ENCODE peak calls at places on chromosomes 7 and 10, in eight cellular contexts. One of them, this sample, is unnamed.

GRCh38 chr7:49773939-49774458 is 561 bp downstream of the VWC2 start:
- DNase-seq in endodermal cell: no peak
- DNase-seq in IMR-90: no peak
- DNase-seq in endothelial cell of umbilical vein: no peak
- DNase-seq in lower lobe of right lung: no peak
- DNase-seq in left ventricle myocardium inferior: no peak
- DNase-seq in ovary: peak; percentile 54
- DNase-seq in colonic mucosa: no peak
- DNase-seq in this sample: no peak

GRCh38 chr10:132743925-132744490 is 41.9 kb downstream of the NKX6-2 start:
- DNase-seq in endodermal cell: no peak
- DNase-seq in IMR-90: peak; percentile 49
- DNase-seq in endothelial cell of umbilical vein: no peak
- DNase-seq in lower lobe of right lung: no peak
- DNase-seq in left ventricle myocardium inferior: no peak
- DNase-seq in ovary: no peak
- DNase-seq in colonic mucosa: no peak
- DNase-seq in this sample: peak; percentile 62

GRCh38 chr10:50291261-50291850 is 40.0 kb upstream of the ASAH2 start:
- DNase-seq in endodermal cell: no peak
- DNase-seq in IMR-90: peak; percentile 23
- DNase-seq in endothelial cell of umbilical vein: peak; percentile 18
- DNase-seq in lower lobe of right lung: no peak
- DNase-seq in left ventricle myocardium inferior: no peak
- DNase-seq in ovary: no peak
- DNase-seq in colonic mucosa: no peak
- DNase-seq in this sample: peak; percentile 43

GRCh38 chr10:72079356-72079755 is 9.0 kb downstream of the SPOCK2 start:
- DNase-seq in endodermal cell: no peak
- DNase-seq in IMR-90: no peak
- DNase-seq in endothelial cell of umbilical vein: no peak
- DNase-seq in lower lobe of right lung: no peak
- DNase-seq in left ventricle myocardium inferior: no peak
- DNase-seq in ovary: no peak
- DNase-seq in colonic mucosa: no peak
- DNase-seq in this sample: no peak

GRCh38 chr10:61567729-61568128 is 95.0 kb upstream of the CABCOCO1 start:
- DNase-seq in endodermal cell: no peak
- DNase-seq in IMR-90: no peak
- DNase-seq in endothelial cell of umbilical vein: no peak
- DNase-seq in lower lobe of right lung: no peak
- DNase-seq in left ventricle myocardium inferior: no peak
- DNase-seq in ovary: no peak
- DNase-seq in colonic mucosa: no peak
- DNase-seq in this sample: no peak

GRCh38 chr10:110600487-110601101 is 33.1 kb downstream of the SMC3 start:
- DNase-seq in endodermal cell: peak; percentile 74
- DNase-seq in IMR-90: peak; percentile 71
- DNase-seq in endothelial cell of umbilical vein: peak; percentile 80
- DNase-seq in lower lobe of right lung: no peak
- DNase-seq in left ventricle myocardium inferior: no peak
- DNase-seq in ovary: no peak
- DNase-seq in colonic mucosa: no peak
- DNase-seq in this sample: peak; percentile 69

GRCh38 chr10:22693371-22693784 is 21.0 kb downstream of the PIP4K2A start:
- DNase-seq in endodermal cell: no peak
- DNase-seq in IMR-90: peak; percentile 84
- DNase-seq in endothelial cell of umbilical vein: no peak
- DNase-seq in lower lobe of right lung: no peak
- DNase-seq in left ventricle myocardium inferior: no peak
- DNase-seq in ovary: no peak
- DNase-seq in colonic mucosa: no peak
- DNase-seq in this sample: peak; percentile 69

GRCh38 chr7:20784311-20785210 is 2.1 kb downstream of the SP8 start:
- DNase-seq in endodermal cell: peak; percentile 88
- DNase-seq in IMR-90: no peak
- DNase-seq in endothelial cell of umbilical vein: peak; percentile 21
- DNase-seq in lower lobe of right lung: no peak
- DNase-seq in left ventricle myocardium inferior: no peak
- DNase-seq in ovary: no peak
- DNase-seq in colonic mucosa: no peak
- DNase-seq in this sample: no peak

GRCh38 chr7:96996937-96997511 is 8.3 kb upstream of the DLX6 start:
- DNase-seq in endodermal cell: no peak
- DNase-seq in IMR-90: no peak
- DNase-seq in endothelial cell of umbilical vein: no peak
- DNase-seq in lower lobe of right lung: no peak
- DNase-seq in left ventricle myocardium inferior: no peak
- DNase-seq in ovary: no peak
- DNase-seq in colonic mucosa: no peak
- DNase-seq in this sample: no peak

GRCh38 chr10:79318369-79318768 is 28.9 kb upstream of the PPIF start:
- DNase-seq in endodermal cell: no peak
- DNase-seq in IMR-90: no peak
- DNase-seq in endothelial cell of umbilical vein: no peak
- DNase-seq in lower lobe of right lung: peak; percentile 32
- DNase-seq in left ventricle myocardium inferior: no peak
- DNase-seq in ovary: peak; percentile 12
- DNase-seq in colonic mucosa: no peak
- DNase-seq in this sample: no peak

GRCh38 chr7:128913856-128914565 is 3.5 kb upstream of the KCP start:
- DNase-seq in endodermal cell: peak; percentile 38
- DNase-seq in IMR-90: no peak
- DNase-seq in endothelial cell of umbilical vein: no peak
- DNase-seq in lower lobe of right lung: no peak
- DNase-seq in left ventricle myocardium inferior: no peak
- DNase-seq in ovary: no peak
- DNase-seq in colonic mucosa: no peak
- DNase-seq in this sample: no peak

GRCh38 chr10:88880287-88881094 is 446 bp downstream of the STAMBPL1 start:
- DNase-seq in endodermal cell: peak; percentile 92
- DNase-seq in IMR-90: peak; percentile 80
- DNase-seq in endothelial cell of umbilical vein: peak; percentile 82
- DNase-seq in lower lobe of right lung: peak; percentile 91
- DNase-seq in left ventricle myocardium inferior: peak; percentile 87
- DNase-seq in ovary: peak; percentile 79
- DNase-seq in colonic mucosa: peak; percentile 83
- DNase-seq in this sample: peak; percentile 83

GRCh38 chr7:23476286-23477169 is 6.2 kb upstream of the IGF2BP3 start:
- DNase-seq in endodermal cell: no peak
- DNase-seq in IMR-90: no peak
- DNase-seq in endothelial cell of umbilical vein: peak; percentile 30
- DNase-seq in lower lobe of right lung: no peak
- DNase-seq in left ventricle myocardium inferior: no peak
- DNase-seq in ovary: no peak
- DNase-seq in colonic mucosa: no peak
- DNase-seq in this sample: no peak

GRCh38 chr7:110839866-110840265 is 251.1 kb upstream of the LRRN3 start:
- DNase-seq in endodermal cell: peak; percentile 55
- DNase-seq in IMR-90: peak; percentile 64
- DNase-seq in endothelial cell of umbilical vein: peak; percentile 25
- DNase-seq in lower lobe of right lung: no peak
- DNase-seq in left ventricle myocardium inferior: peak; percentile 21
- DNase-seq in ovary: peak; percentile 37
- DNase-seq in colonic mucosa: no peak
- DNase-seq in this sample: peak; percentile 48

GRCh38 chr10:132861116-132861691 is 75.3 kb upstream of the NKX6-2 start:
- DNase-seq in endodermal cell: peak; percentile 43
- DNase-seq in IMR-90: no peak
- DNase-seq in endothelial cell of umbilical vein: no peak
- DNase-seq in lower lobe of right lung: peak; percentile 35
- DNase-seq in left ventricle myocardium inferior: peak; percentile 4
- DNase-seq in ovary: peak; percentile 1
- DNase-seq in colonic mucosa: no peak
- DNase-seq in this sample: no peak

GRCh38 chr10:132403511-132404168 is 6.6 kb downstream of the PWWP2B start:
- DNase-seq in endodermal cell: peak; percentile 43
- DNase-seq in IMR-90: no peak
- DNase-seq in endothelial cell of umbilical vein: no peak
- DNase-seq in lower lobe of right lung: peak; percentile 52
- DNase-seq in left ventricle myocardium inferior: no peak
- DNase-seq in ovary: no peak
- DNase-seq in colonic mucosa: no peak
- DNase-seq in this sample: no peak

GRCh38 chr10:127012071-127012768 is 107.0 kb downstream of the DOCK1 start:
- DNase-seq in endodermal cell: no peak
- DNase-seq in IMR-90: no peak
- DNase-seq in endothelial cell of umbilical vein: no peak
- DNase-seq in lower lobe of right lung: no peak
- DNase-seq in left ventricle myocardium inferior: no peak
- DNase-seq in ovary: no peak
- DNase-seq in colonic mucosa: no peak
- DNase-seq in this sample: no peak

GRCh38 chr7:46162582-46162981 is 241.5 kb upstream of the IGFBP3 start:
- DNase-seq in endodermal cell: no peak
- DNase-seq in IMR-90: peak; percentile 62
- DNase-seq in endothelial cell of umbilical vein: no peak
- DNase-seq in lower lobe of right lung: no peak
- DNase-seq in left ventricle myocardium inferior: no peak
- DNase-seq in ovary: no peak
- DNase-seq in colonic mucosa: no peak
- DNase-seq in this sample: no peak

GRCh38 chr10:118694848-118695247 is 59.9 kb downstream of the CACUL1 start:
- DNase-seq in endodermal cell: no peak
- DNase-seq in IMR-90: peak; percentile 86
- DNase-seq in endothelial cell of umbilical vein: no peak
- DNase-seq in lower lobe of right lung: no peak
- DNase-seq in left ventricle myocardium inferior: no peak
- DNase-seq in ovary: no peak
- DNase-seq in colonic mucosa: no peak
- DNase-seq in this sample: peak; percentile 68

GRCh38 chr10:119917777-119918176 is 25.2 kb downstream of the SEC23IP start:
- DNase-seq in endodermal cell: no peak
- DNase-seq in IMR-90: peak; percentile 23
- DNase-seq in endothelial cell of umbilical vein: no peak
- DNase-seq in lower lobe of right lung: no peak
- DNase-seq in left ventricle myocardium inferior: no peak
- DNase-seq in ovary: no peak
- DNase-seq in colonic mucosa: no peak
- DNase-seq in this sample: no peak

GRCh38 chr7:133978502-133979295 is 148.4 kb upstream of the LRGUK start:
- DNase-seq in endodermal cell: no peak
- DNase-seq in IMR-90: no peak
- DNase-seq in endothelial cell of umbilical vein: peak; percentile 20
- DNase-seq in lower lobe of right lung: no peak
- DNase-seq in left ventricle myocardium inferior: no peak
- DNase-seq in ovary: no peak
- DNase-seq in colonic mucosa: no peak
- DNase-seq in this sample: no peak

GRCh38 chr7:13990319-13990983 is 985 bp upstream of the ETV1 start:
- DNase-seq in endodermal cell: peak; percentile 94
- DNase-seq in IMR-90: peak; percentile 37
- DNase-seq in endothelial cell of umbilical vein: peak; percentile 73
- DNase-seq in lower lobe of right lung: peak; percentile 60
- DNase-seq in left ventricle myocardium inferior: peak; percentile 34
- DNase-seq in ovary: peak; percentile 36
- DNase-seq in colonic mucosa: peak; percentile 56
- DNase-seq in this sample: peak; percentile 72

GRCh38 chr10:83871486-83872081 is 267.7 kb upstream of the GHITM start:
- DNase-seq in endodermal cell: peak; percentile 93
- DNase-seq in IMR-90: peak; percentile 38
- DNase-seq in endothelial cell of umbilical vein: peak; percentile 69
- DNase-seq in lower lobe of right lung: peak; percentile 63
- DNase-seq in left ventricle myocardium inferior: peak; percentile 51
- DNase-seq in ovary: peak; percentile 69
- DNase-seq in colonic mucosa: peak; percentile 72
- DNase-seq in this sample: peak; percentile 46

DNA sequence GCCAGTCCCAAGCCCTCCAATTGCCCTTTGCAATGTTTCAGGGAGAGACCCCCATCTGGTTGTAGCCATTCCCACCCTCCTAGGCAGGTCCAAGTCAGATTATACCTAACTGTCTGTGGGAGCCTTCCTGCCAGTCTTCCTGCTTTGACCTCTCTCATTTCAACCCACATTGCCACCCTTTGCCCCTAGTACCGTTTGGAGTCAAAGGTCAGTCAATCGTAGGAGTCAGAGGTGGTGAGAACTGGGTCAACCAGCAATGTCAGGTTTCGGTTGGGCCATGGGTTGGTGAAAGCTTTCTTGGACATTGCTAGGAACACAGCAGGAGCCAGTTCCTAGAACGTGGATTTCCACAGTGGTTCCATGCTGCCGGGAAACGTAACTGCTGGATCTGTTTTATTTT is 269.4 kb upstream of the GHITM start:
- DNase-seq in endodermal cell: no peak
- DNase-seq in IMR-90: no peak
- DNase-seq in endothelial cell of umbilical vein: no peak
- DNase-seq in lower lobe of right lung: no peak
- DNase-seq in left ventricle myocardium inferior: no peak
- DNase-seq in ovary: no peak
- DNase-seq in colonic mucosa: no peak
- DNase-seq in this sample: no peak
- H3K4me3 ChIP-seq in endodermal cell: no peak overlapping the region
- H3K4me3 ChIP-seq in IMR-90: no peak overlapping the region
- H3K4me3 ChIP-seq in endothelial cell of umbilical vein: no peak overlapping the region
- H3K4me3 ChIP-seq in lower lobe of right lung: no peak overlapping the region
- H3K4me3 ChIP-seq in left ventricle myocardium inferior: no peak overlapping the region
- H3K4me3 ChIP-seq in ovary: no peak overlapping the region
- H3K4me3 ChIP-seq in colonic mucosa: no peak overlapping the region
- H3K4me3 ChIP-seq in this sample: no peak overlapping the region

GRCh38 chr7:5695037-5695708 is 86.3 kb downstream of the RNF216 start:
- DNase-seq in endodermal cell: no peak
- DNase-seq in IMR-90: peak; percentile 89
- DNase-seq in endothelial cell of umbilical vein: no peak
- DNase-seq in lower lobe of right lung: no peak
- DNase-seq in left ventricle myocardium inferior: no peak
- DNase-seq in ovary: peak; percentile 48
- DNase-seq in colonic mucosa: no peak
- DNase-seq in this sample: peak; percentile 95
- H3K4me3 ChIP-seq in endodermal cell: no peak overlapping the region
- H3K4me3 ChIP-seq in IMR-90: peak overlapping the region; percentile 34
- H3K4me3 ChIP-seq in endothelial cell of umbilical vein: no peak overlapping the region
- H3K4me3 ChIP-seq in lower lobe of right lung: peak overlapping the region; percentile 31
- H3K4me3 ChIP-seq in left ventricle myocardium inferior: peak overlapping the region; percentile 50
- H3K4me3 ChIP-seq in ovary: peak overlapping the region; percentile 18
- H3K4me3 ChIP-seq in colonic mucosa: peak overlapping the region; percentile 12
- H3K4me3 ChIP-seq in this sample: peak overlapping the region; percentile 14

DNA sequence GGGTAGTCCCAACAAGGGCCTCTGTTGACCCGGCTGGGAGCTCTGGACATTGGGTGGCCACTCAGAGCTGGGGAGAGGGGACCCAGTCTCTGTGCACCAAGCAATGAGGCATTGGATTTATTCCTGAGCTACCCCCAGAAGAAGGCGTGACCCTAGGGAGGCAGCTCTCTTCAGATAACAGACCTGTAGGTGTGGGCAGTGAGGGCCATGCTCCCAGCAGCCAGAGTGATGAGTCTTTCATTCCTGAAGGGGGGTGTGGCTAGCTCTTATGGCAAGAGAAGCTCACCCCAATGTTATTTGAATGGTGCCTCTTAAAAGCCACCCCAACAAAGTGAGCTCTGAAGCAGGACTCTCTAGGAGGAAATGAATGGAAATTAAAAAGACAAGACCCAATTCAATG is 20.3 kb downstream of the TEX36 start:
- DNase-seq in endodermal cell: peak; percentile 26
- DNase-seq in IMR-90: no peak
- DNase-seq in endothelial cell of umbilical vein: no peak
- DNase-seq in lower lobe of right lung: no peak
- DNase-seq in left ventricle myocardium inferior: no peak
- DNase-seq in ovary: no peak
- DNase-seq in colonic mucosa: no peak
- DNase-seq in this sample: peak; percentile 2
- H3K4me3 ChIP-seq in endodermal cell: no peak overlapping the region
- H3K4me3 ChIP-seq in IMR-90: no peak overlapping the region
- H3K4me3 ChIP-seq in endothelial cell of umbilical vein: no peak overlapping the region
- H3K4me3 ChIP-seq in lower lobe of right lung: no peak overlapping the region
- H3K4me3 ChIP-seq in left ventricle myocardium inferior: no peak overlapping the region
- H3K4me3 ChIP-seq in ovary: no peak overlapping the region
- H3K4me3 ChIP-seq in colonic mucosa: no peak overlapping the region
- H3K4me3 ChIP-seq in this sample: no peak overlapping the region

GRCh38 chr10:29736325-29737208 is 101.8 kb upstream of the SVIL start:
- DNase-seq in endodermal cell: peak; percentile 88
- DNase-seq in IMR-90: peak; percentile 55
- DNase-seq in endothelial cell of umbilical vein: peak; percentile 59
- DNase-seq in lower lobe of right lung: peak; percentile 83
- DNase-seq in left ventricle myocardium inferior: peak; percentile 63
- DNase-seq in ovary: peak; percentile 79
- DNase-seq in colonic mucosa: peak; percentile 73
- DNase-seq in this sample: peak; percentile 58
- H3K4me3 ChIP-seq in endodermal cell: peak overlapping the region; percentile 89
- H3K4me3 ChIP-seq in IMR-90: peak overlapping the region; percentile 81
- H3K4me3 ChIP-seq in endothelial cell of umbilical vein: peak overlapping the region; percentile 69
- H3K4me3 ChIP-seq in lower lobe of right lung: peak overlapping the region; percentile 71
- H3K4me3 ChIP-seq in left ventricle myocardium inferior: peak overlapping the region; percentile 90
- H3K4me3 ChIP-seq in ovary: peak overlapping the region; percentile 88
- H3K4me3 ChIP-seq in colonic mucosa: peak overlapping the region; percentile 78
- H3K4me3 ChIP-seq in this sample: peak overlapping the region; percentile 92